ENCODE peak calls at places on chromosomes 13 and 19, in five cellular contexts. Y, G, T, D and M are unnamed samples.

GRCh38 chr13:56510836-56511235 is 629.9 kb upstream of the PRR20A start:
- DNase-seq in Y (no peak), G (no peak), T (no peak), D (no peak), M (no peak)

GRCh38 chr19:858868-859843 is at the start of gene CFD:
- DNase-seq in Y (peak; percentile 83), G (no peak), T (peak; percentile 90), D (peak; percentile 82), M (peak; percentile 80)

GRCh38 chr19:46478356-46478986 is 7.1 kb upstream of the PNMA8A start:
- DNase-seq in Y (no peak), G (no peak), T (no peak), D (no peak), M (no peak)

GRCh38 chr13:75180805-75181455 is 301.0 kb downstream of the TBC1D4 start:
- DNase-seq in Y (no peak), G (no peak), T (no peak), D (no peak), M (no peak)

GRCh38 chr19:2084993-2085720 is 11.0 kb downstream of the MOB3A start:
- DNase-seq in Y (no peak), G (no peak), T (peak; percentile 78), D (peak; percentile 91), M (peak; percentile 65)

GRCh38 chr19:40523322-40524047 is 53.2 kb upstream of the SHKBP1 start:
- DNase-seq in Y (peak; percentile 61), G (no peak), T (peak; percentile 62), D (peak; percentile 73), M (peak; percentile 37)

GRCh38 chr19:1282588-1283206 is 3.0 kb upstream of the EFNA2 start:
- DNase-seq in Y (no peak), G (no peak), T (no peak), D (no peak), M (no peak)

GRCh38 chr13:32378012-32378411 is 49.9 kb downstream of the N4BP2L1 start:
- DNase-seq in Y (no peak), G (no peak), T (no peak), D (no peak), M (no peak)

GRCh38 chr19:37243206-37243632 is 25.2 kb downstream of the ZNF383 start:
- DNase-seq in Y (no peak), G (no peak), T (no peak), D (no peak), M (no peak)

GRCh38 chr19:47679922-47680857 is 33.0 kb upstream of the EHD2 start:
- DNase-seq in Y (no peak), G (no peak), T (no peak), D (no peak), M (no peak)

GRCh38 chr13:75830842-75831241 is 194.7 kb downstream of the LMO7 start:
- DNase-seq in Y (no peak), G (no peak), T (no peak), D (no peak), M (no peak)

GRCh38 chr19:17525141-17525540 is 13.7 kb downstream of the PGLS start:
- DNase-seq in Y (no peak), G (no peak), T (no peak), D (no peak), M (no peak)

GRCh38 chr19:17526922-17527321 is 15.5 kb downstream of the PGLS start:
- DNase-seq in Y (no peak), G (no peak), T (no peak), D (no peak), M (no peak)

GRCh38 chr19:17529239-17530158 is 18.1 kb downstream of the PGLS start:
- DNase-seq in Y (no peak), G (no peak), T (no peak), D (no peak), M (peak; percentile 2)

GRCh38 chr19:17528610-17529009 is 17.2 kb downstream of the PGLS start:
- DNase-seq in Y (no peak), G (no peak), T (no peak), D (no peak), M (no peak)

GRCh38 chr19:17527326-17527725 is 15.9 kb downstream of the PGLS start:
- DNase-seq in Y (no peak), G (no peak), T (no peak), D (no peak), M (no peak)
- H3K4me1 ChIP-seq in Y (no peaks in the 10 kb centered on the region), G (no peaks in the 10 kb centered on the region), T (no peaks in the 10 kb centered on the region), D (peaks cover 20% of the 10 kb centered on the region), M (peaks cover 2% of the 10 kb centered on the region)

DNA sequence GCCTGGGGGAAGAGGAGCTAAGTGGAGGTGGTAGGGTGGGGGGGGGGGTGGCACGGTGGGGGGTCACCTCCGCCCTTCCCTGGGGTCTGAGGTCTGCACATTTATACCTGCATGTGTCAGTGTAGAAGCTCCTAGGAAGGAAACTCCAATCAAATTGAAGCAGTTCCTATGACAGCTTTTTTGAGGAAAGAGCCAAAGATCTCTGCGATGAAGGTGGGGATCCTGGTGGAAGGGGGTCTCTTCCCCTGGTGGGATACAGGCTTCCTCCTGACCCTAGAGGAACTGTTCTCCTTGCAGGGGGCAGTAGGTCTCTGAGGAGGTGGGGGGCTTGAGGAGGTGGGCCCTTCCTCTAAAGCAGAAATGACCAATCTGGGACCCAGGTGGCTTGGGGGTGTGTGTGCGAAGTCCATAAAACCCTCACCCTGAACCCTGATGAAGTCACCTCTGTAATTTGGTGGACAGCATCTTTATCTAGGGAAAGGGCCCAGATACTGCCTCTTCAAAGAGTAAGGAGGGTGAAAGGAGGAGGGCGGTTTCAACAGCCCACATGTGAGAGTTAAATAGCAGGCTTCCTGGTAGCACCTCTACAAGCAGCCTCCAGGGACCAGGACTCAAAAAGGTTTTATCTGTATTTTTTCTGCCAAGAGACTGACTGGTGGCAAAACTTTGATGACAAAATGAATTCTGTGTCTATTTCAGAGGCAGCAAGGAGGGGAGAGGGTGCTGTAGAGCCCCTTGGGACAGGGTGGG is 12.9 kb downstream of the RANBP3 start:
- DNase-seq in Y (no peak), G (no peak), T (no peak), D (no peak), M (no peak)
- H3K4me1 ChIP-seq in Y (no peaks in the 10 kb centered on the region), G (peaks cover 45% of the 10 kb centered on the region), T (peaks cover 76% of the 10 kb centered on the region), D (peaks cover 97% of the 10 kb centered on the region), M (peaks cover 55% of the 10 kb centered on the region)

GRCh38 chr19:18736415-18737336 is 53.2 kb downstream of the CRTC1 start:
- DNase-seq in Y (no peak), G (no peak), T (peak; percentile 56), D (no peak), M (peak; percentile 79)
- H3K4me1 ChIP-seq in Y (no peaks in the 10 kb centered on the region), G (peaks cover 8% of the 10 kb centered on the region), T (no peaks in the 10 kb centered on the region), D (peaks cover 24% of the 10 kb centered on the region), M (peaks cover 11% of the 10 kb centered on the region)

DNA sequence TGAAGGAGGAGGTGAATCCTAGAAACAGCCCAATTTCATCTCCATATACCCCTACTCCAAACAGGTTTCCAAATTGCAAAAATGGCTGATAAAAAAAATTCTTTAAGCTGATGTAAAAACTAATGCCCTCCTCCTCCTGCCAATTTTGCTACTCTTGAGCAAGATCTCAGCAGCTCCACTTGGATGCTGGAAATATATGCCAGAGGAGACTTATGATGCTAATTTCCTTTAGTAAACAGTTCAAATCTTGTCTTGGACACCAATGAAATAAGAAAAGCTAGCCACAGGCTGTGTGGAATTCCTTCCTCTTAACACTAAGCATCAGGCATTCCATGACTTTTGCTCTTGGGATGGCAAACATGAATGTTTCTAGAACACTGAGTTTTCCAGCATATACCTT is 67.5 kb downstream of the INSR start:
- DNase-seq in Y (no peak), G (no peak), T (no peak), D (no peak), M (no peak)
- H3K4me1 ChIP-seq in Y (no peaks in the 10 kb centered on the region), G (peaks cover 42% of the 10 kb centered on the region), T (peaks cover 47% of the 10 kb centered on the region), D (no peaks in the 10 kb centered on the region), M (peaks cover 11% of the 10 kb centered on the region)

GRCh38 chr19:16368385-16369305 is 44.0 kb downstream of the KLF2 start:
- DNase-seq in Y (no peak), G (no peak), T (peak; percentile 46), D (peak; percentile 27), M (no peak)

GRCh38 chr19:16369306-16369663 is 44.7 kb downstream of the KLF2 start:
- DNase-seq in Y (no peak), G (no peak), T (no peak), D (no peak), M (no peak)

GRCh38 chr19:16370671-16371391 is 46.2 kb downstream of the KLF2 start:
- DNase-seq in Y (no peak), G (no peak), T (peak; percentile 36), D (peak; percentile 41), M (no peak)

GRCh38 chr19:16371540-16371986 is 46.9 kb downstream of the KLF2 start:
- DNase-seq in Y (no peak), G (no peak), T (peak; percentile 74), D (peak; percentile 88), M (peak; percentile 89)

DNA sequence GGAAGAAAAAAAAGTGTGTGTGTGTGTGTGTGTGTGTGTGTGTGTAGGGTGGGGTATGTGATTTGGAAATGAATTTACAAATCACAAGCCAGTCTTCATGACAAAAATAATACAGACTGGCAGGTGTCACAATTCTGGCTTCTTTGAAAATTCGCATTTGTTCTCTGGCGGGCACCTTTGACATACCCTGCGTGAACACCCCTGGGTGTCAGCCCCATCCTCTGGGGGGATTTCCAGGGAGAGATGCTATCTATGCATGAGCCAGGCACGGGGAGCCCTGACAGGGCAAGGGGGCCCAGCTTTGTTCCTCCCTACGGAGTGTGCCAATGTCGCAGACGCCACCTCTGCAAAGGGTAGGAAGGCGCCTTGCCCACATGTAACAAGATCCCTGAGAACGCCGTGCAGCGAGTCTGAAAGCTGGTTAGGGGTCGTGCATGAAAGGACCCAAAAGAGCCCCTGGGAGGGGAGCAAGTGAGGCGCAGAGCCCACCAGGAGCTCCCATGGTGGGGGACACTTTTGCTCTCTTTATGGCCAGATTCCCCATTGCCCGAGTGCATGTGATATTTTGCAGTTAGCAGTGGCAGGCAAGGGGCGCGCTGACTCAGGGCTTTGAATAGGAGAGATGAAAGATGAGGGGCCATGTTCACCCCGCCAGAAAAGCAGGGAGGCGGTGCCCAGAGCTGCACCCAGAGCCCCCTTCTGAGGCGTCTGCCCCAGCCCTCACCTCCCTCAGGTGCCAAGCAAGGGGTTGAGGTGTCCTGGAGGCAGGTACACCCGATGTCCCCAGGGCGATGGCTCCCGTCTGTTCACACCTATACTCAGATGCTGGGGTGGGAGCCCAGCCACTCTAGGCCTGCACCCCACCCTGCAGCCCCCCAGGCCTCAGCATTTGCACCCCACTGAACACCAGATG is 45.3 kb downstream of the KLF2 start:
- DNase-seq in Y (no peak), G (no peak), T (peak; percentile 40), D (peak; percentile 36), M (no peak)
- H3K4me1 ChIP-seq in Y (no peaks in the 10 kb centered on the region), G (peaks cover 23% of the 10 kb centered on the region), T (peaks cover 29% of the 10 kb centered on the region), D (peaks cover 65% of the 10 kb centered on the region), M (no peaks in the 10 kb centered on the region)

DNA sequence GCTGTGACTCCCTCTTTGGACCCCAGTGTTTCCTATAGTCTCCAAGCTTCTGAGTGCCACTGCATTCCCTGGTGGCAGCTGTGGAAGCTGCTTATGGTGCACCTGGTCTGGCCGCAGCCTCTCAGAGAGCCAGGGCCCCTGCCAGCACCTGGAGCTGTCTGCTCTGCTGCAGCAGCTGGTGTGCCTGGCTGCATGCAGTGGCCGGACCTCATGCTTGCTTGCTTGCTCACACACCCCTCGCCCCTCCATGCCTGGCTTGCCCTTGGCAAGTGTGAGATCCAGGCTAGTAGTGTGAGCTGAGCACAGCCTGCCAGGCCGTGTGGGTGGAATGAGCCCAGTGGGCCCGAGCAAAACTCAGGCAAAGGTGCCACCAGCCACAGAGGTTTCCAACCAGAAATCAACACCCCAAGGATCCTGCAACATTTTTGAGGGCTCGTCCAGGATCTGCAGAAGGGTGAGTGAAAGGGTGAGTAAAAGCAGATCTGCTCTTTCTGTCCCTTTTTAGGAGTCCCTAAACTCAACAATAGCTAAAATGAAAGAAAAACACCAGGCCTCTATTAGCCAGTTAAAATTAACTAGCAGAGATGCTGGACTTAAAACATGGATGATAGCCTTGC is 7.6 kb upstream of the MLLT1 start:
- DNase-seq in Y (no peak), G (no peak), T (no peak), D (peak; percentile 28), M (no peak)
- H3K4me1 ChIP-seq in Y (no peaks in the 10 kb centered on the region), G (no peaks in the 10 kb centered on the region), T (no peaks in the 10 kb centered on the region), D (no peaks in the 10 kb centered on the region), M (no peaks in the 10 kb centered on the region)

GRCh38 chr13:90122531-90122930 is 1225.0 kb upstream of the MIR17HG start:
- DNase-seq in Y (no peak), G (no peak), T (no peak), D (no peak), M (no peak)
- H3K4me1 ChIP-seq in Y (no peaks in the 10 kb centered on the region), G (no peaks in the 10 kb centered on the region), T (no peaks in the 10 kb centered on the region), D (no peaks in the 10 kb centered on the region), M (no peaks in the 10 kb centered on the region)